ENCODE peak calls at places on chromosomes 12 and 14, in ten cellular contexts. A, I, Y, D, V, T, L, J, Z and U are unnamed samples.
A peak's percentile ranks its signal among the peaks of the same experiment; 100 is the strongest.

GRCh38 chr12:100539209-100539608 is 34.3 kb upstream of the GAS2L3 start:
- DNase-seq in A (no peak), I (no peak), Y (no peak), D (peak; percentile 86), V (no peak), T (no peak), L (no peak), J (peak; percentile 44), Z (peak; percentile 58), U (peak; percentile 57)

GRCh38 chr14:90714811-90715210 is 101.4 kb downstream of the TTC7B start:
- DNase-seq in A (no peak), I (no peak), Y (no peak), D (no peak), V (peak; percentile 8), T (peak; percentile 44), L (no peak), J (no peak), Z (no peak), U (no peak)

GRCh38 chr14:104886690-104887622 is 21.9 kb downstream of the CEP170B start:
- DNase-seq in A (no peak), I (peak; percentile 14), Y (no peak), D (peak; percentile 7), V (no peak), T (no peak), L (peak; percentile 26), J (no peak), Z (no peak), U (no peak)

GRCh38 chr12:40013292-40013691 is 92.6 kb downstream of the SLC2A13 start:
- DNase-seq in A (no peak), I (no peak), Y (no peak), D (no peak), V (no peak), T (no peak), L (no peak), J (no peak), Z (no peak), U (no peak)

GRCh38 chr14:68589447-68590232 is 203.2 kb downstream of the ZFP36L1 start:
- DNase-seq in A (no peak), I (peak; percentile 84), Y (no peak), D (no peak), V (no peak), T (peak; percentile 51), L (peak; percentile 65), J (no peak), Z (no peak), U (no peak)

GRCh38 chr12:6828671-6829531 is 694 bp downstream of the P3H3 start:
- DNase-seq in A (peak; percentile 47), I (peak; percentile 53), Y (no peak), D (peak; percentile 60), V (no peak), T (peak; percentile 85), L (peak; percentile 36), J (no peak), Z (no peak), U (peak; percentile 35)

GRCh38 chr12:23815810-23816209 is 133.7 kb downstream of the SOX5 start:
- DNase-seq in A (no peak), I (no peak), Y (no peak), D (no peak), V (no peak), T (no peak), L (no peak), J (no peak), Z (no peak), U (no peak)

GRCh38 chr14:68137704-68138619 is 318.4 kb downstream of the RAD51B start:
- DNase-seq in A (no peak), I (peak; percentile 35), Y (no peak), D (peak; percentile 77), V (peak; percentile 98), T (peak; percentile 72), L (peak; percentile 46), J (peak; percentile 95), Z (peak; percentile 99), U (peak; percentile 61)

GRCh38 chr12:12759234-12759915 is 26.1 kb upstream of the APOLD1 start:
- DNase-seq in A (no peak), I (no peak), Y (no peak), D (no peak), V (no peak), T (no peak), L (no peak), J (no peak), Z (peak; percentile 87), U (no peak)

GRCh38 chr14:87430810-87431209 is 562.2 kb downstream of the GALC start:
- DNase-seq in A (no peak), I (no peak), Y (no peak), D (no peak), V (no peak), T (no peak), L (no peak), J (peak; percentile 36), Z (peak; percentile 6), U (no peak)

GRCh38 chr14:101705733-101706508 is 55.6 kb upstream of the PPP2R5C start:
- DNase-seq in A (no peak), I (no peak), Y (no peak), D (no peak), V (no peak), T (no peak), L (peak; percentile 80), J (peak; percentile 16), Z (no peak), U (no peak)

GRCh38 chr12:121189061-121189886 is 20.7 kb upstream of the P2RX4 start:
- DNase-seq in A (no peak), I (no peak), Y (no peak), D (no peak), V (no peak), T (no peak), L (no peak), J (no peak), Z (no peak), U (no peak)

GRCh38 chr14:79378020-79378419 is 833.3 kb downstream of the DIO2 start:
- DNase-seq in A (no peak), I (no peak), Y (no peak), D (no peak), V (no peak), T (no peak), L (no peak), J (no peak), Z (no peak), U (no peak)

GRCh38 chr12:42669471-42669997 is 80.0 kb upstream of the PRICKLE1 start:
- DNase-seq in A (no peak), I (no peak), Y (no peak), D (no peak), V (no peak), T (no peak), L (no peak), J (peak; percentile 12), Z (peak; percentile 13), U (no peak)

GRCh38 chr12:58007875-58008274 is 66.5 kb downstream of the ATP23 start:
- DNase-seq in A (no peak), I (no peak), Y (no peak), D (no peak), V (no peak), T (no peak), L (no peak), J (no peak), Z (no peak), U (no peak)

GRCh38 chr12:49346659-49347306 is at the start of gene DNAJC22:
- DNase-seq in A (no peak), I (no peak), Y (no peak), D (peak; percentile 37), V (no peak), T (no peak), L (no peak), J (no peak), Z (no peak), U (peak; percentile 28)

GRCh38 chr12:93344876-93345275 is 32.8 kb upstream of the NUDT4 start:
- DNase-seq in A (no peak), I (no peak), Y (no peak), D (no peak), V (no peak), T (no peak), L (no peak), J (no peak), Z (no peak), U (no peak)

GRCh38 chr12:61009167-61009566 is 1251.0 kb upstream of the USP15 start:
- DNase-seq in A (no peak), I (no peak), Y (no peak), D (no peak), V (no peak), T (no peak), L (no peak), J (no peak), Z (no peak), U (no peak)

GRCh38 chr12:31227401-31227981 is 98.5 kb downstream of the SINHCAF start:
- DNase-seq in A (no peak), I (no peak), Y (no peak), D (no peak), V (no peak), T (no peak), L (no peak), J (no peak), Z (no peak), U (no peak)

GRCh38 chr14:100827751-100828447 is 2.0 kb downstream of the MEG3 start:
- DNase-seq in A (no peak), I (no peak), Y (no peak), D (no peak), V (peak; percentile 78), T (no peak), L (no peak), J (no peak), Z (no peak), U (no peak)

GRCh38 chr12:2387051-2387834 is 334.5 kb downstream of the CACNA1C start:
- DNase-seq in A (no peak), I (no peak), Y (no peak), D (no peak), V (peak; percentile 32), T (no peak), L (no peak), J (no peak), Z (no peak), U (no peak)

GRCh38 chr14:38150075-38150474 is 57.6 kb upstream of the SSTR1 start:
- DNase-seq in A (no peak), I (no peak), Y (no peak), D (no peak), V (peak; percentile 9), T (no peak), L (no peak), J (no peak), Z (no peak), U (no peak)

GRCh38 chr14:49972199-49972671 is 79.4 kb downstream of the ARF6 start:
- DNase-seq in A (peak; percentile 22), I (no peak), Y (no peak), D (no peak), V (peak; percentile 69), T (no peak), L (no peak), J (peak; percentile 66), Z (no peak), U (peak; percentile 66)

GRCh38 chr12:4006743-4007142 is 133.5 kb upstream of the PARP11 start:
- DNase-seq in A (no peak), I (no peak), Y (no peak), D (no peak), V (no peak), T (no peak), L (no peak), J (no peak), Z (no peak), U (no peak)

GRCh38 chr12:127628655-127629054 is 638.3 kb upstream of the TMEM132C start:
- DNase-seq in A (no peak), I (no peak), Y (no peak), D (no peak), V (peak; percentile 93), T (peak; percentile 42), L (no peak), J (peak; percentile 56), Z (no peak), U (no peak)

GRCh38 chr14:97277711-97278110 is 480.5 kb downstream of the VRK1 start:
- DNase-seq in A (no peak), I (no peak), Y (no peak), D (peak; percentile 9), V (no peak), T (no peak), L (no peak), J (no peak), Z (no peak), U (no peak)

GRCh38 chr14:94659953-94660946 is 48.1 kb downstream of the SERPINA3 start:
- DNase-seq in A (no peak), I (no peak), Y (no peak), D (no peak), V (no peak), T (no peak), L (no peak), J (no peak), Z (no peak), U (no peak)

GRCh38 chr12:88985011-88985410 is 367.3 kb downstream of the DUSP6 start:
- DNase-seq in A (no peak), I (no peak), Y (no peak), D (no peak), V (no peak), T (no peak), L (no peak), J (no peak), Z (no peak), U (no peak)